ENCODE peak calls at places on chromosome 20, in ten cellular contexts. T, X, W, Y, D, G, O, A, B and N are unnamed samples.

GRCh38 chr20:60057123-60057865 is 99.1 kb downstream of the CDH26 start:
- DNase-seq in T (peak), X (peak), W (peak), Y (peak), D (peak), G (peak), O (peak), A (peak), B (peak), N (peak)

GRCh38 chr20:62557425-62557824 is 81.6 kb upstream of the GATA5 start:
- DNase-seq in T (no peak), X (no peak), W (no peak), Y (no peak), D (no peak), G (no peak), O (no peak), A (no peak), B (no peak), N (no peak)

GRCh38 chr20:39874049-39874893 is 814.8 kb downstream of the MAFB start:
- DNase-seq in T (peak), X (peak), W (peak), Y (peak), D (peak), G (no peak), O (no peak), A (no peak), B (peak), N (peak)

GRCh38 chr20:46558511-46558959 is 8.1 kb upstream of the OCSTAMP start:
- DNase-seq in T (peak), X (peak), W (no peak), Y (no peak), D (no peak), G (peak), O (no peak), A (no peak), B (peak), N (no peak)

GRCh38 chr20:64053841-64054661 is 4.6 kb upstream of the SOX18 start:
- DNase-seq in T (no peak), X (peak), W (no peak), Y (no peak), D (peak), G (no peak), O (no peak), A (no peak), B (peak), N (peak)

GRCh38 chr20:313948-314347 is 11.4 kb upstream of the SOX12 start:
- DNase-seq in T (no peak), X (peak), W (no peak), Y (no peak), D (no peak), G (no peak), O (no peak), A (no peak), B (no peak), N (no peak)

GRCh38 chr20:33111306-33111705 is 31.9 kb downstream of the BPIFB4 start:
- DNase-seq in T (no peak), X (no peak), W (no peak), Y (no peak), D (no peak), G (no peak), O (no peak), A (no peak), B (no peak), N (no peak)

GRCh38 chr20:32333181-32333987 is 24.7 kb upstream of the ASXL1 start:
- DNase-seq in T (no peak), X (no peak), W (no peak), Y (no peak), D (no peak), G (no peak), O (no peak), A (no peak), B (no peak), N (no peak)

GRCh38 chr20:14512856-14513255 is 175.4 kb upstream of the FLRT3 start:
- DNase-seq in T (no peak), X (peak), W (no peak), Y (no peak), D (no peak), G (no peak), O (no peak), A (no peak), B (no peak), N (no peak)

GRCh38 chr20:53872081-53872541 is 198.3 kb downstream of the BCAS1 start:
- DNase-seq in T (no peak), X (peak), W (no peak), Y (no peak), D (no peak), G (no peak), O (no peak), A (no peak), B (no peak), N (no peak)

GRCh38 chr20:45317826-45318225 is 9.7 kb upstream of the MATN4 start:
- DNase-seq in T (no peak), X (no peak), W (no peak), Y (no peak), D (no peak), G (no peak), O (no peak), A (no peak), B (no peak), N (no peak)